ENCODE peak calls at places on chromosomes 16 and 17, in five cellular contexts. P is kidney, M is psoas muscle, T is GM12865, Z is fibroblast of pulmonary artery. X is an unnamed sample.

GRCh38 chr17:66542183-66542966 is 240.0 kb downstream of the PRKCA start:
- DNase-seq in P (no peak), M (no peak), T (peak), Z (peak), X (peak)

GRCh38 chr17:73172252-73172651 is 7.4 kb downstream of the SSTR2 start:
- DNase-seq in P (no peak), M (no peak), T (no peak), Z (no peak), X (no peak)

GRCh38 chr16:50742521-50743150 is 750 bp downstream of the CYLD start:
- DNase-seq in P (no peak), M (peak), T (peak), Z (peak), X (peak)

GRCh38 chr17:28610372-28610771 is 3.6 kb downstream of the RSKR start:
- DNase-seq in P (no peak), M (no peak), T (no peak), Z (no peak), X (no peak)

GRCh38 chr17:12510535-12510934 is 155.2 kb upstream of the MYOCD start:
- DNase-seq in P (no peak), M (no peak), T (no peak), Z (peak), X (peak)

GRCh38 chr16:8628981-8629725 is 7.7 kb downstream of the METTL22 start:
- DNase-seq in P (no peak), M (no peak), T (no peak), Z (no peak), X (no peak)

GRCh38 chr16:3879887-3880564 is 487 bp downstream of the CREBBP start:
- DNase-seq in P (peak), M (peak), T (peak), Z (peak), X (peak)

GRCh38 chr17:29115906-29116651 is 64.1 kb downstream of the MYO18A start:
- DNase-seq in P (no peak), M (no peak), T (peak), Z (peak), X (peak)

GRCh38 chr17:41498276-41498675 is 7.1 kb downstream of the KRT13 start:
- DNase-seq in P (no peak), M (no peak), T (no peak), Z (no peak), X (no peak)

GRCh38 chr16:53159781-53160436 is 105.1 kb downstream of the CHD9 start:
- DNase-seq in P (no peak), M (no peak), T (peak), Z (peak), X (peak)

GRCh38 chr16:2720063-2720455 is at the start of gene PRSS27:
- DNase-seq in P (no peak), M (no peak), T (no peak), Z (no peak), X (no peak)

GRCh38 chr17:62757518-62757951 is 50.6 kb downstream of the MARCHF10 start:
- DNase-seq in P (no peak), M (no peak), T (no peak), Z (peak), X (no peak)

GRCh38 chr16:1978476-1979120 is 2.7 kb downstream of the NOXO1 start:
- DNase-seq in P (no peak), M (no peak), T (no peak), Z (no peak), X (no peak)

GRCh38 chr17:75404223-75404738 is 1.2 kb downstream of the GRB2 start:
- DNase-seq in P (no peak), M (peak), T (peak), Z (peak), X (peak)

GRCh38 chr16:82943371-82943770 is 316.6 kb downstream of the CDH13 start:
- DNase-seq in P (no peak), M (no peak), T (no peak), Z (peak), X (peak)

GRCh38 chr17:78103311-78103710 is 25.2 kb downstream of the TMC6 start:
- DNase-seq in P (peak), M (no peak), T (no peak), Z (no peak), X (no peak)

GRCh38 chr16:4677994-4678393 is 15.4 kb upstream of the NUDT16L1 start:
- DNase-seq in P (no peak), M (no peak), T (no peak), Z (no peak), X (no peak)

GRCh38 chr16:66926171-66926570 is 836 bp upstream of the RRAD start:
- DNase-seq in P (peak), M (peak), T (no peak), Z (no peak), X (no peak)

GRCh38 chr17:50502643-50502990 is 5.6 kb upstream of the MYCBPAP start:
- DNase-seq in P (peak), M (no peak), T (no peak), Z (no peak), X (no peak)

GRCh38 chr17:50499722-50500121 is 8.5 kb upstream of the MYCBPAP start:
- DNase-seq in P (no peak), M (no peak), T (no peak), Z (no peak), X (no peak)

GRCh38 chr17:50499270-50499669 is 9.0 kb upstream of the MYCBPAP start:
- DNase-seq in P (no peak), M (no peak), T (no peak), Z (no peak), X (no peak)

GRCh38 chr17:50501906-50502642 is 6.2 kb upstream of the MYCBPAP start:
- DNase-seq in P (peak), M (no peak), T (no peak), Z (no peak), X (no peak)

DNA sequence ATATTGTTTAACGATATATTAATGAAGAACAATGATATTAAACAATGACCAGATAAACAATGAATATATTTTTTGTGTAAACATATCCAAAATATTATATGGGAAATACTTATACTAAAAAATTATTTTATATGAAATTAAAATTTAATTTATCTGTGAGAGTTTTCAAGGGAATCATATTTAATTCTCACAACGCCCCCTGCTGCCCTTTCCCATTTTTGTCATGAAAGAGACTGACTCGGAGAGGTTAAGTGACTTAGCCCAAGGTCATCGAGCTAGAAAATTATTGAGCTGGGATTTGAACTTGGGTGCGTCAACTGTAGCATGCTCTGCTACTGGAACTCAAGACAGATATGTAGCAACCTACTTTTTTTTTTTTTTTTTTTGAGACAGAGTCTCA is 7.2 kb upstream of the MYCBPAP start:
- DNase-seq in P (no peak), M (no peak), T (peak), Z (no peak), X (peak)
- TF ChIP-seq CTCF in P (peak), M (peak), T (peak), Z (peak), X (peak)

DNA sequence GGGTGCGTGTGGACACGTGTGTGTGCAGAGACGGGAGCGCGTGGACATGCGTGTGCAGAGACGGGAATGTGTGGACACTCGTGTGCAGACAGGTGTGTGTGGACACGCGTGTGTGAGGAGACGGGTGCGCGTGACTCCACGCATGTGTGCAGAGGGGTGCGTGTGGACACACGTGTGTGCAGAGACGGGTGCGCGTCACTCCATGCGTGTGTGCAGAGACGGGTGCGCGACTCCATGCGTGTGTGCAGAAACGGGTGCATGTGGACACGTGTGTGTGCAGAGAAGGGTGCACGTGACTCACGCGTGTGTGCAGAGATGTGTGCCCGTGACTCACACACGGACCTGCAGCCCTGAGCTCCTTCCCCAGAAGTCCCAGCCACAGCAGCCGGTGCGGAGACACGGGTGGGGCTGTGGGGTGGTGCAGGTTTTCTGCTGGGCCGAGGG is 2.2 kb upstream of the CD7 start:
- DNase-seq in P (peak), M (no peak), T (no peak), Z (no peak), X (no peak)
- H3K4me3 ChIP-seq in P (no peak), M (no peak), T (no peak), Z (no peak), X (no peak)

DNA sequence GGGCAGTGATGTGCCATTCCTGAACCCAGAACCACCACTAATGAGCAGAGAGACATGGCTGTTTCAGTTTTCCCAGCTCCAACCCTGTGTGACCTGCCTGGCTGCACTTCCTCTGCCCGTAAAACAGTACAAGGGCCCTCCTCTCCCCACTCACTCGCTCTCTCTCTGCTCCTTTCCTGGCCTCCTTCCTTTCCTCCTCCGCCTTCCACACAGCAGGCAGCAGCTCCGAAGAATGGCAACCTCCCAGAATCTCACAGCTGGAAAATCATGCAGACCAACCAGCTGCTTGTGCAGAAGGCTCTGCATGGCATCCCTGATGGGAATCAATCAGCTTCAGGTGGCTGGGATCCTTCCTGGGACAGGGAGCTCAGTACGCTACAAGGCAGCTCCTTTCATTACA is 27.3 kb downstream of the TMEM132E start:
- DNase-seq in P (no peak), M (no peak), T (no peak), Z (no peak), X (no peak)
- TF ChIP-seq CTCF in P (no peak), M (no peak), T (no peak), Z (no peak), X (no peak)

GRCh38 chr16:69706975-69707340 is 19.4 kb downstream of the NQO1 start:
- DNase-seq in P (no peak), M (no peak), T (no peak), Z (no peak), X (no peak)
- H3K4me3 ChIP-seq in P (no peak), M (no peak), T (no peak), Z (no peak), X (no peak)

X was measured in choroid plexus epithelial cell.